ENCODE peak calls at places on chromosomes 6 and 20, in ten cellular contexts. V is spleen, A is progenitor cell of endocrine pancreas, S is breast epithelium, N is A549, Y is B cell, R is mesothelial cell of epicardium, Z is lower leg skin, F is glutamatergic neuron, X is cardiac fibroblast. I is an unnamed sample.

GRCh38 chr6:144344651-144345050 is 59.5 kb downstream of the UTRN start:
- DNase-seq in V (no peak), A (no peak), S (no peak), N (no peak), Y (peak; percentile 25), R (no peak), Z (no peak), F (no peak), X (no peak), I (no peak)

GRCh38 chr20:57265649-57266250 is 691 bp downstream of the BMP7 start:
- DNase-seq in V (no peak), A (peak; percentile 30), S (no peak), N (no peak), Y (no peak), R (peak; percentile 53), Z (no peak), F (peak; percentile 52), X (no peak), I (peak; percentile 1)

GRCh38 chr6:16409531-16410441 is 171.4 kb downstream of the GMPR start:
- DNase-seq in V (peak; percentile 84), A (peak; percentile 12), S (peak; percentile 27), N (peak; percentile 24), Y (peak; percentile 73), R (peak; percentile 54), Z (peak; percentile 93), F (peak; percentile 69), X (peak; percentile 65), I (peak; percentile 64)

GRCh38 chr6:64010646-64011045 is 375.0 kb downstream of the PHF3 start:
- DNase-seq in V (no peak), A (no peak), S (no peak), N (no peak), Y (no peak), R (no peak), Z (no peak), F (no peak), X (no peak), I (no peak)

GRCh38 chr6:138971601-138972000 is 16.5 kb downstream of the REPS1 start:
- DNase-seq in V (no peak), A (no peak), S (no peak), N (no peak), Y (no peak), R (no peak), Z (no peak), F (no peak), X (peak; percentile 55), I (peak; percentile 33)

GRCh38 chr6:169779896-169780295 is 28.5 kb downstream of the ERMARD start:
- DNase-seq in V (no peak), A (no peak), S (no peak), N (no peak), Y (no peak), R (no peak), Z (no peak), F (no peak), X (no peak), I (no peak)

GRCh38 chr6:101666256-101666655 is 272.7 kb downstream of the GRIK2 start:
- DNase-seq in V (no peak), A (no peak), S (no peak), N (no peak), Y (no peak), R (no peak), Z (no peak), F (no peak), X (peak; percentile 56), I (peak; percentile 45)

GRCh38 chr6:112044856-112045255 is 9.0 kb upstream of the CCN6 start:
- DNase-seq in V (no peak), A (no peak), S (no peak), N (no peak), Y (no peak), R (no peak), Z (no peak), F (no peak), X (peak; percentile 71), I (peak; percentile 90)

GRCh38 chr20:1950836-1951235 is 43.0 kb downstream of the PDYN start:
- DNase-seq in V (no peak), A (no peak), S (no peak), N (no peak), Y (no peak), R (no peak), Z (peak; percentile 73), F (peak; percentile 31), X (no peak), I (no peak)

GRCh38 chr6:10963113-10963512 is 76.3 kb downstream of the SYCP2L start:
- DNase-seq in V (no peak), A (no peak), S (no peak), N (no peak), Y (no peak), R (no peak), Z (no peak), F (no peak), X (no peak), I (peak; percentile 3)

GRCh38 chr6:10962673-10963072 is 75.8 kb downstream of the SYCP2L start:
- DNase-seq in V (no peak), A (no peak), S (no peak), N (no peak), Y (no peak), R (no peak), Z (no peak), F (no peak), X (peak; percentile 80), I (peak; percentile 90)

GRCh38 chr6:10964684-10965083 is 77.8 kb downstream of the SYCP2L start:
- DNase-seq in V (no peak), A (no peak), S (no peak), N (no peak), Y (no peak), R (no peak), Z (no peak), F (no peak), X (no peak), I (no peak)

GRCh38 chr6:10960171-10960570 is 73.3 kb downstream of the SYCP2L start:
- DNase-seq in V (no peak), A (no peak), S (no peak), N (no peak), Y (no peak), R (no peak), Z (no peak), F (no peak), X (no peak), I (no peak)

GRCh38 chr6:10961837-10962236 is 75.0 kb downstream of the SYCP2L start:
- DNase-seq in V (no peak), A (no peak), S (no peak), N (no peak), Y (no peak), R (no peak), Z (no peak), F (no peak), X (no peak), I (no peak)
- TF ChIP-seq CTCF in V (no peak), A (no peak), S (no peak), N (no peak), Y (no peak), R (no peak), Z (no peak), F (no peak), X (no peak), I (no peak)

GRCh38 chr6:3228046-3228671 is 706 bp upstream of the TUBB2B start:
- DNase-seq in V (peak; percentile 77), A (peak; percentile 65), S (no peak), N (no peak), Y (peak; percentile 65), R (peak; percentile 57), Z (peak; percentile 86), F (peak; percentile 97), X (no peak), I (no peak)
- TF ChIP-seq CTCF in V (no peak), A (peak; percentile 15), S (no peak), N (no peak), Y (no peak), R (no peak), Z (no peak), F (peak; percentile 33), X (no peak), I (no peak)

GRCh38 chr6:78583079-78583478 is 284.3 kb upstream of the IRAK1BP1 start:
- DNase-seq in V (no peak), A (no peak), S (no peak), N (no peak), Y (no peak), R (no peak), Z (no peak), F (no peak), X (no peak), I (no peak)
- TF ChIP-seq CTCF in V (no peak), A (no peak), S (no peak), N (no peak), Y (no peak), R (no peak), Z (no peak), F (no peak), X (no peak), I (no peak)

GRCh38 chr20:22862645-22863230 is 172.4 kb upstream of the SSTR4 start:
- DNase-seq in V (no peak), A (no peak), S (no peak), N (peak; percentile 54), Y (no peak), R (no peak), Z (no peak), F (no peak), X (no peak), I (no peak)
- TF ChIP-seq CTCF in V (no peak), A (no peak), S (no peak), N (no peak), Y (no peak), R (no peak), Z (no peak), F (no peak), X (peak; percentile 14), I (peak; percentile 22)

DNA sequence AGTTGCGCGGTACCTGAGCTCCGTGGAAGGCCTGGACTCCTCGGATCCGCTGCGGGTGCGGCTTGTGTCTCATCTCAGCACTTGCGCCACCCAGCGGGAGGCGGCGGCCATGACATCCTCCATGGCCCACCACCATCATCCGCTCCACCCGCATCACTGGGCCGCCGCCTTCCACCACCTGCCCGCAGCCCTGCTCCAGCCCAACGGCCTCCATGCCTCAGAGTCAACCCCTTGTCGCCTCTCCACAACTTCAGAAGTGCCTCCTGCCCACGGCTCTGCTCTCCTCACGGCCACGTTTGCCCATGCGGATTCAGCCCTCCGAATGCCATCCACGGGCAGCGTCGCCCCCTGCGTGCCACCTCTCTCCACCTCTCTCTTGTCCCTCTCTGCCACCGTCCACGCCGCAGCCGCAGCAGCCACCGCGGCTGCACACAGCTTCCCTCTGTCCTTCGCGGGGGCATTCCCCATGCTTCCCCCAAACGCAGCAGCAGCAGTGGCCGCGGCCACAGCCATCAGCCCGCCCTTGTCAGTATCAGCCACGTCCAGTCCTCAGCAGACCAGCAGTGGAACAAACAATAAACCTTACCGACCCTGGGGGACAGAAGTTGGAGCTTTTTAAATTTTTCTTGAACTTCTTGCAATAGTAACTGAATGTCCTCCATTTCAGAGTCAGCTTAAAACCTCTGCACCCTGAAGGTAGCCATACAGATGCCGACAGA is 9.9 kb downstream of the HEY2 start:
- DNase-seq in V (no peak), A (no peak), S (no peak), N (peak; percentile 27), Y (no peak), R (peak; percentile 42), Z (no peak), F (peak; percentile 77), X (no peak), I (no peak)
- TF ChIP-seq CTCF in V (no peak), A (peak; percentile 41), S (no peak), N (peak; percentile 8), Y (peak; percentile 13), R (peak; percentile 46), Z (no peak), F (peak; percentile 82), X (peak; percentile 21), I (peak; percentile 15)

GRCh38 chr6:40852667-40853383 is 186.2 kb downstream of the UNC5CL start:
- DNase-seq in V (no peak), A (no peak), S (no peak), N (peak; percentile 13), Y (no peak), R (no peak), Z (no peak), F (peak; percentile 54), X (peak; percentile 2), I (peak; percentile 1)
- TF ChIP-seq CTCF in V (no peak), A (peak; percentile 47), S (no peak), N (peak; percentile 13), Y (no peak), R (peak; percentile 48), Z (no peak), F (peak; percentile 73), X (peak; percentile 25), I (peak; percentile 38)

I was measured in fibroblast of pulmonary artery.